ENCODE peak calls at places on chromosomes 6 and 20, in four cellular contexts. B is brain microvascular endothelial cell, V is WERI-Rb-1, M is mucosa of descending colon. R is an unnamed sample. For H3K36me3, the result is how much of the 10 kb centered on the place peaks cover.

GRCh38 chr20:7520361-7520760 is 419.9 kb downstream of the HAO1 start:
- DNase-seq in B (no peak), V (no peak), M (no peak), R (no peak)

GRCh38 chr6:10694302-10695085 is at the start of the genes C6orf52 and PAK1IP1:
- DNase-seq in B (peak), V (peak), M (peak), R (peak)

GRCh38 chr6:122798099-122798641 is 9.1 kb downstream of the SMPDL3A start:
- DNase-seq in B (peak), V (no peak), M (peak), R (no peak)

GRCh38 chr6:27617700-27618689 is 145.1 kb upstream of the ZNF184 start:
- DNase-seq in B (peak), V (no peak), M (no peak), R (peak)

GRCh38 chr6:24659547-24659946 is 7.2 kb downstream of the TDP2 start:
- DNase-seq in B (no peak), V (no peak), M (no peak), R (no peak)

GRCh38 chr6:119308048-119308570 is 41.5 kb downstream of the MAN1A1 start:
- DNase-seq in B (peak), V (no peak), M (no peak), R (no peak)

GRCh38 chr6:36715469-36715868 is 17.8 kb downstream of the RAB44 start:
- DNase-seq in B (no peak), V (no peak), M (no peak), R (peak)

GRCh38 chr6:2168480-2168879 is 76.9 kb downstream of the GMDS start:
- DNase-seq in B (no peak), V (no peak), M (no peak), R (no peak)

GRCh38 chr20:44848254-44849015 is 37.1 kb upstream of the YWHAB start:
- DNase-seq in B (no peak), V (no peak), M (no peak), R (no peak)

GRCh38 chr20:13017883-13018535 is 9.2 kb downstream of the SPTLC3 start:
- DNase-seq in B (no peak), V (no peak), M (no peak), R (no peak)

GRCh38 chr6:52403627-52404026 is 16.5 kb upstream of the EFHC1 start:
- DNase-seq in B (no peak), V (no peak), M (peak), R (no peak)

GRCh38 chr6:54525731-54526130 is 217.5 kb downstream of the TINAG start:
- DNase-seq in B (peak), V (no peak), M (no peak), R (no peak)

GRCh38 chr20:57802877-57803717 is 93.3 kb upstream of the PMEPA1 start:
- DNase-seq in B (no peak), V (no peak), M (no peak), R (peak)

GRCh38 chr6:84508334-84508733 is 256.1 kb downstream of the TBX18 start:
- DNase-seq in B (peak), V (no peak), M (no peak), R (no peak)

GRCh38 chr20:61424628-61425420 is 172.8 kb downstream of the CDH4 start:
- DNase-seq in B (no peak), V (no peak), M (no peak), R (no peak)

GRCh38 chr6:40583694-40584093 is 3.5 kb downstream of the LRFN2 start:
- DNase-seq in B (no peak), V (no peak), M (no peak), R (no peak)

GRCh38 chr6:41970436-41970846 is 28.8 kb upstream of the CCND3 start:
- DNase-seq in B (peak), V (no peak), M (no peak), R (no peak)

GRCh38 chr6:658244-658643 is 1.3 kb upstream of the HUS1B start:
- DNase-seq in B (peak), V (no peak), M (no peak), R (no peak)

GRCh38 chr6:16999486-17000436 is 102.1 kb upstream of the STMND1 start:
- DNase-seq in B (no peak), V (no peak), M (no peak), R (no peak)

GRCh38 chr6:49454787-49455709 is 8.0 kb downstream of the MMUT start:
- DNase-seq in B (no peak), V (no peak), M (no peak), R (no peak)

GRCh38 chr6:107246972-107247615 is 131.8 kb upstream of the BEND3 start:
- DNase-seq in B (no peak), V (no peak), M (no peak), R (no peak)

GRCh38 chr20:19605759-19606158 is 152.3 kb upstream of the RIN2 start:
- DNase-seq in B (no peak), V (no peak), M (no peak), R (no peak)

GRCh38 chr20:6162239-6162638 is 39.4 kb upstream of the FERMT1 start:
- DNase-seq in B (no peak), V (no peak), M (no peak), R (no peak)

GRCh38 chr6:33633462-33634158 is 12.5 kb downstream of the ITPR3 start:
- DNase-seq in B (no peak), V (peak), M (peak), R (peak)

GRCh38 chr20:58196402-58197184 is 31.9 kb downstream of the ANKRD60 start:
- DNase-seq in B (no peak), V (no peak), M (no peak), R (no peak)

GRCh38 chr20:58044286-58044685 is 184.2 kb downstream of the ANKRD60 start:
- DNase-seq in B (no peak), V (no peak), M (no peak), R (no peak)

GRCh38 chr6:99036672-99037071 is 88.9 kb upstream of the FBXL4 start:
- DNase-seq in B (no peak), V (no peak), M (no peak), R (no peak)

GRCh38 chr20:4051413-4052138 is 36.2 kb upstream of the RNF24 start:
- DNase-seq in B (no peak), V (no peak), M (no peak), R (peak)

GRCh38 chr6:166940643-166941068 is 15.7 kb downstream of the RNASET2 start:
- DNase-seq in B (peak), V (no peak), M (no peak), R (no peak)

DNA sequence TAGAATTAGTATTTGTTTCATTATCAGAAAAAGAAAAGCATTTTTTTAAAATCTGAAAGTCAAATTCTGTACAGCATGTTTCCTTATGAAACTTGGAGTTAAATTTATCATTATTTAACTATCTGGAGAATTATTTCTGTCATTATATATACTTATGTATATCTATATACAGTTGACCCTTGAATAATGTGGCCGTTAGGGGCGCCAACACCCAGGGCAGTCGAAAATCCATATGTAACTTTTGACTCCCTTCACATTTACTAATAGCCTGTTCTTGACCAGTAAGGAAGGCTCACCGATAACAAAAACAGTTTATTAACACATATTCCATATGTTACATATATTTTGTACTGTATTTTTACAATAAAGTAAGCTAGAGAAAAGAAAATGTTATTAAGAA is 341.2 kb downstream of the ADGRB3 start:
- DNase-seq in B (no peak), V (no peak), M (no peak), R (peak)
- TF ChIP-seq CTCF in B (peak), V (no peak), M (no peak), R (peak)

GRCh38 chr6:159989471-159989870 is 20.6 kb downstream of the IGF2R start:
- DNase-seq in B (no peak), V (no peak), M (no peak), R (no peak)
- H3K36me3 ChIP-seq in B (under half), V (under half), M (under half), R (under half)

GRCh38 chr6:38279423-38279822 is 360.3 kb downstream of the BTBD9 start:
- DNase-seq in B (no peak), V (no peak), M (no peak), R (no peak)
- TF ChIP-seq CTCF in B (peak), V (no peak), M (no peak), R (peak)

GRCh38 chr6:30735668-30736314 is 6.7 kb downstream of the FLOT1 start:
- DNase-seq in B (no peak), V (no peak), M (no peak), R (no peak)
- H3K36me3 ChIP-seq in B (under half), V (half or more), M (under half), R (half or more)

GRCh38 chr20:32891491-32891890 is 32.8 kb downstream of the EFCAB8 start:
- DNase-seq in B (no peak), V (no peak), M (no peak), R (no peak)

GRCh38 chr20:32885952-32886351 is 27.2 kb downstream of the EFCAB8 start:
- DNase-seq in B (no peak), V (no peak), M (no peak), R (no peak)

GRCh38 chr20:32886652-32887051 is 27.9 kb downstream of the EFCAB8 start:
- DNase-seq in B (no peak), V (no peak), M (no peak), R (peak)

GRCh38 chr20:32885201-32885600 is 26.5 kb downstream of the EFCAB8 start:
- DNase-seq in B (no peak), V (no peak), M (no peak), R (no peak)

DNA sequence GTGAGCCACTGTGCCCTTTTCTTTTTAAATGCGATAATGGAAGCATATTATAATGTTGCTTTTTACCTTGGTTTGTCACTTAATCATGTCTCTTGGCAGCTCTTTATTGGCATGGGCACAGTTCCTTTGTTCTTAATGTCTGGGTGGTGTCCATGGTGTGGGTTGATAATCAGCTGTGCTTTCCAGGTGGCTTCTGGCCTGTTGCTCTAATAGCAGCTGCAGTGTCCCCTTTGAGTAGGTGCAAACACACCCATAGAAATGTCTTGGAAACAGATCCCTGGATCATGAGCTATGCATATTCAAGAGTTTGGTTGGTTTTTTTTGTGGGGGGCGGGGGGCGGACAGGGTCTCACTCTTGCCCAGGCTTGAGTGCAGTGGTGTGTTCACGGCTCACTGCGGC is 29.9 kb downstream of the EFCAB8 start:
- DNase-seq in B (no peak), V (no peak), M (no peak), R (no peak)
- TF ChIP-seq CTCF in B (no peak), V (no peak), M (no peak), R (no peak)

GRCh38 chr6:111995409-111995808 is 58.5 kb upstream of the CCN6 start:
- DNase-seq in B (no peak), V (no peak), M (no peak), R (peak)
- H3K36me3 ChIP-seq in B (under half), V (under half), M (under half), R (under half)

R was measured in endodermal cell.